ENCODE peak calls at places on chromosomes 7 and 10, in six cellular contexts. J is HCT116, V is spleen, Z is prostate gland, R is stomach, B is sigmoid colon. S is an unnamed sample.

GRCh38 chr10:108204528-108205313 is 1040.2 kb upstream of the SORCS1 start:
- DNase-seq in J (no peak), V (no peak), Z (no peak), R (no peak), B (no peak), S (no peak)

GRCh38 chr7:151687523-151688235 is 168.0 kb upstream of the RHEB start:
- DNase-seq in J (peak), V (no peak), Z (no peak), R (peak), B (peak), S (no peak)

GRCh38 chr7:130383187-130383980 is 3.1 kb downstream of the CPA1 start:
- DNase-seq in J (no peak), V (no peak), Z (no peak), R (no peak), B (no peak), S (no peak)

GRCh38 chr10:87734987-87735827 is 75.5 kb downstream of the PAPSS2 start:
- DNase-seq in J (peak), V (no peak), Z (no peak), R (no peak), B (no peak), S (no peak)

GRCh38 chr10:4270116-4270515 is 485.1 kb upstream of the KLF6 start:
- DNase-seq in J (no peak), V (no peak), Z (no peak), R (no peak), B (no peak), S (no peak)

GRCh38 chr7:154750353-154750801 is 252.5 kb downstream of the PAXIP1 start:
- DNase-seq in J (no peak), V (no peak), Z (no peak), R (no peak), B (no peak), S (no peak)

GRCh38 chr10:76033457-76034196 is 602.2 kb downstream of the LRMDA start:
- DNase-seq in J (no peak), V (no peak), Z (peak), R (peak), B (no peak), S (no peak)

GRCh38 chr10:62084434-62084833 is 182.9 kb downstream of the ARID5B start:
- DNase-seq in J (no peak), V (no peak), Z (no peak), R (no peak), B (no peak), S (no peak)

GRCh38 chr7:76040126-76040525 is 7.7 kb downstream of the STYXL1 start:
- DNase-seq in J (no peak), V (no peak), Z (no peak), R (no peak), B (no peak), S (no peak)

GRCh38 chr7:128030999-128031681 is at the start of gene LRRC4:
- DNase-seq in J (no peak), V (peak), Z (no peak), R (peak), B (no peak), S (no peak)

GRCh38 chr10:79102056-79102874 is 33.5 kb downstream of the ZMIZ1 start:
- DNase-seq in J (no peak), V (peak), Z (peak), R (peak), B (peak), S (no peak)

GRCh38 chr7:109126404-109127050 is 556.9 kb downstream of the DNAJB9 start:
- DNase-seq in J (no peak), V (no peak), Z (no peak), R (no peak), B (no peak), S (no peak)

GRCh38 chr10:3584926-3585784 is 199.9 kb downstream of the KLF6 start:
- DNase-seq in J (no peak), V (no peak), Z (no peak), R (no peak), B (no peak), S (no peak)

GRCh38 chr10:90652519-90652918 is 205.3 kb downstream of the HTR7 start:
- DNase-seq in J (peak), V (no peak), Z (no peak), R (no peak), B (no peak), S (no peak)

GRCh38 chr10:114174462-114175190 is 623 bp upstream of the CCDC186 start:
- DNase-seq in J (no peak), V (peak), Z (peak), R (peak), B (peak), S (peak)

GRCh38 chr10:63133787-63134557 is 844 bp downstream of the NRBF2 start:
- DNase-seq in J (no peak), V (no peak), Z (no peak), R (peak), B (peak), S (peak)

GRCh38 chr10:95791425-95791979 is 35.5 kb downstream of the ENTPD1 start:
- DNase-seq in J (no peak), V (no peak), Z (no peak), R (no peak), B (no peak), S (no peak)

GRCh38 chr7:123616244-123616643 is 14.6 kb downstream of the ASB15 start:
- DNase-seq in J (no peak), V (no peak), Z (no peak), R (no peak), B (no peak), S (no peak)

GRCh38 chr10:77643795-77644468 is 6.3 kb upstream of the KCNMA1 start:
- DNase-seq in J (peak), V (no peak), Z (peak), R (peak), B (no peak), S (no peak)

GRCh38 chr10:76036410-76036940 is 605.1 kb downstream of the LRMDA start:
- DNase-seq in J (peak), V (peak), Z (peak), R (peak), B (peak), S (peak)

GRCh38 chr7:155214328-155214986 is 83.2 kb upstream of the INSIG1 start:
- DNase-seq in J (no peak), V (peak), Z (peak), R (no peak), B (no peak), S (no peak)

GRCh38 chr10:62637249-62638061 is 167.1 kb upstream of the ADO start:
- DNase-seq in J (no peak), V (peak), Z (no peak), R (peak), B (no peak), S (no peak)

GRCh38 chr7:106246941-106247826 is 37.6 kb downstream of the NAMPT start:
- DNase-seq in J (no peak), V (no peak), Z (no peak), R (no peak), B (no peak), S (no peak)

GRCh38 chr7:85023066-85023687 is 163.7 kb downstream of the SEMA3D start:
- DNase-seq in J (peak), V (no peak), Z (peak), R (no peak), B (no peak), S (no peak)

GRCh38 chr10:122349758-122350355 is 24.7 kb upstream of the PLEKHA1 start:
- DNase-seq in J (no peak), V (no peak), Z (no peak), R (no peak), B (no peak), S (no peak)

GRCh38 chr10:119412244-119412750 is 130.2 kb downstream of the RGS10 start:
- DNase-seq in J (no peak), V (peak), Z (peak), R (peak), B (peak), S (no peak)

GRCh38 chr7:55469271-55469681 is 103.0 kb downstream of the VOPP1 start:
- DNase-seq in J (no peak), V (no peak), Z (no peak), R (no peak), B (no peak), S (no peak)

GRCh38 chr7:100465702-100466311 is 1.7 kb upstream of the SPACDR start:
- DNase-seq in J (no peak), V (peak), Z (peak), R (peak), B (peak), S (no peak)

GRCh38 chr10:131210181-131210580 is 101.3 kb downstream of the TCERG1L start:
- DNase-seq in J (no peak), V (peak), Z (no peak), R (peak), B (no peak), S (peak)

GRCh38 chr7:98733036-98733435 is 116.0 kb downstream of the NPTX2 start:
- DNase-seq in J (peak), V (no peak), Z (no peak), R (no peak), B (no peak), S (no peak)

GRCh38 chr10:77020426-77021040 is 617.1 kb downstream of the KCNMA1 start:
- DNase-seq in J (no peak), V (no peak), Z (no peak), R (no peak), B (no peak), S (no peak)

GRCh38 chr7:77753173-77753572 is 45.1 kb downstream of the TMEM60 start:
- DNase-seq in J (no peak), V (no peak), Z (no peak), R (no peak), B (no peak), S (no peak)

GRCh38 chr10:94489976-94490788 is 55.4 kb upstream of the HELLS start:
- DNase-seq in J (no peak), V (no peak), Z (no peak), R (no peak), B (no peak), S (no peak)

GRCh38 chr10:116105259-116105658 is 167.7 kb downstream of the GFRA1 start:
- DNase-seq in J (no peak), V (no peak), Z (no peak), R (peak), B (no peak), S (no peak)

GRCh38 chr7:33776791-33777190 is 128.5 kb upstream of the BMPER start:
- DNase-seq in J (no peak), V (no peak), Z (no peak), R (no peak), B (no peak), S (no peak)

GRCh38 chr7:82697897-82698296 is 254.3 kb upstream of the CACNA2D1 start:
- DNase-seq in J (no peak), V (no peak), Z (no peak), R (no peak), B (no peak), S (no peak)

GRCh38 chr7:107998150-107998549 is 4.8 kb downstream of the LAMB1 start:
- DNase-seq in J (no peak), V (no peak), Z (no peak), R (no peak), B (no peak), S (no peak)

GRCh38 chr7:107998660-107999480 is 4.1 kb downstream of the LAMB1 start:
- DNase-seq in J (no peak), V (no peak), Z (no peak), R (no peak), B (no peak), S (no peak)

GRCh38 chr7:108001759-108002725 is 919 bp downstream of the LAMB1 start:
- DNase-seq in J (no peak), V (no peak), Z (no peak), R (no peak), B (peak), S (no peak)

GRCh38 chr7:108000875-108001758 is 1.8 kb downstream of the LAMB1 start:
- DNase-seq in J (no peak), V (no peak), Z (no peak), R (peak), B (peak), S (no peak)

DNA sequence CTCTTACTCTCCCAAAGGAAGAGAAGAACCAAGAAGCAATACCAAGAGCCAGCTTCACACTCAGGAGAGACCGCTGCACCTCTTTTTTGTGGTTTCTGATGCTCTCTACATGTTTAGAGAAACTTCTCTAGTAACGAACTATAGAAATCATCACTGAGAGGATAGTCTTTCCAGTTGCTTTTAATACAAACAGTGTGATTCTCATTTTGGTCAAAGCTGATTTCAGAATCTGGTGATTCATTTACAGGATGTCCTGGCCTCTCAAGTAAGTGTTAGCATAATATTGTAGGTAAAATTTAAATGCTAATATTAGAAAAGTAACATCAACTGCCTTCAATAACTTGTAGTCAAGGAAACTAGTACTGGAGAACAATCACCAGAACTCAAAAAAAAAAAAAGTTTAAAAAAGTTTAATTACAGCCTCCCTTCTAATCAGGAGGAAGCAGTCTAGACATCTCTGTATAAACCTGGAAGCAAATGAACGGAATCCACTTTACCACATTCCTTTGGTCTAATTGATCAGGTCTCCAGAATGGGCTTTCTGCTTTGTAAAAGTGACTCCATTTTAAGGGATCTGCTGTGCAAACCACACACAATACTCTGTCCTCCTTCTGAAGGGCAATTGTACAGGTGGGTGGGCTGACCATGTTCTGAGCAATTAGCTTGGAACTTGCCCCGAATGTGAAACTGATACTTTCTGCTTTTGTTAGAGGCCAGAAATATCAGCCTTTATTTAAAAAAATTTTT is 3.0 kb downstream of the LAMB1 start:
- DNase-seq in J (no peak), V (no peak), Z (no peak), R (no peak), B (no peak), S (no peak)
- TF ChIP-seq POLR2A in J (no peak), V (no peak), Z (no peak), R (no peak), B (no peak), S (no peak)

DNA sequence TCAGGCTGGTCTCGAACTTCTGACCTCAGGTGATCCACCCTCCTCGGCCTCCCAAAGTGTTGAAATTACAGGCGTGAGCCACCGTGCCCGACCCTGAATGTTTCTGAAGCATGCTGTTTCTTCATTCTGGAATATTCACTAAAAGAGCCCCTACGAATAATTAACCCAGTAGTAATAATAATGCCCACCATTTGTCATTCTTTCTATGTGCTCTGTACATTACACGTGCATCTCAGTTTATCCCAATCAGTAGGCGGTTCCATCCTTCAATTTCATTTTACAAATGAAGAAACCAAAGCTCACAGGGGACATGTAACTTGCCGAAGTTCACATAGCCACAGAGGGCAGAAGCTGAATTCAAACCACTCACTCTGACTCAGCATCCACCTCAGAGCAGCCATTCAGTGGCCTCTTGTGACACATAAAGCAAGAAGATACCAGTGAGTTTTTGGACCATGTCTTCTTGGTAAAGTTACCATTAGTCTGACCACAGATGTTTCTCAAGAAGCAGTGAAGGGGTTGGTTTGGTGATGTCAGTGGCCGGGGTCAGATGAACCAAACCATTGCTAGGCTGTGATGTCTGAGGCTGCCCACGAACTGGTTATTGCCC is 71.9 kb upstream of the DUSP5 start:
- DNase-seq in J (no peak), V (no peak), Z (no peak), R (no peak), B (no peak), S (no peak)
- H3K27ac ChIP-seq in J (no peak), V (no peak), Z (no peak), R (peak), B (no peak), S (no peak)

GRCh38 chr7:140212100-140212881 is 35.5 kb upstream of the KDM7A start:
- DNase-seq in J (no peak), V (no peak), Z (no peak), R (peak), B (no peak), S (no peak)
- TF ChIP-seq POLR2AphosphoS5 in J (no peak), V (no peak), Z (no peak), R (peak), B (no peak), S (no peak)

GRCh38 chr7:91265693-91266066 is 1.4 kb downstream of the FZD1 start:
- DNase-seq in J (no peak), V (peak), Z (peak), R (no peak), B (peak), S (no peak)

GRCh38 chr7:91264924-91265681 is 870 bp downstream of the FZD1 start:
- DNase-seq in J (no peak), V (peak), Z (peak), R (peak), B (peak), S (peak)

GRCh38 chr7:91266067-91266930 is 2.1 kb downstream of the FZD1 start:
- DNase-seq in J (no peak), V (peak), Z (peak), R (no peak), B (peak), S (peak)

GRCh38 chr7:91263359-91264082 is 712 bp upstream of the FZD1 start:
- DNase-seq in J (no peak), V (peak), Z (peak), R (no peak), B (peak), S (peak)

DNA sequence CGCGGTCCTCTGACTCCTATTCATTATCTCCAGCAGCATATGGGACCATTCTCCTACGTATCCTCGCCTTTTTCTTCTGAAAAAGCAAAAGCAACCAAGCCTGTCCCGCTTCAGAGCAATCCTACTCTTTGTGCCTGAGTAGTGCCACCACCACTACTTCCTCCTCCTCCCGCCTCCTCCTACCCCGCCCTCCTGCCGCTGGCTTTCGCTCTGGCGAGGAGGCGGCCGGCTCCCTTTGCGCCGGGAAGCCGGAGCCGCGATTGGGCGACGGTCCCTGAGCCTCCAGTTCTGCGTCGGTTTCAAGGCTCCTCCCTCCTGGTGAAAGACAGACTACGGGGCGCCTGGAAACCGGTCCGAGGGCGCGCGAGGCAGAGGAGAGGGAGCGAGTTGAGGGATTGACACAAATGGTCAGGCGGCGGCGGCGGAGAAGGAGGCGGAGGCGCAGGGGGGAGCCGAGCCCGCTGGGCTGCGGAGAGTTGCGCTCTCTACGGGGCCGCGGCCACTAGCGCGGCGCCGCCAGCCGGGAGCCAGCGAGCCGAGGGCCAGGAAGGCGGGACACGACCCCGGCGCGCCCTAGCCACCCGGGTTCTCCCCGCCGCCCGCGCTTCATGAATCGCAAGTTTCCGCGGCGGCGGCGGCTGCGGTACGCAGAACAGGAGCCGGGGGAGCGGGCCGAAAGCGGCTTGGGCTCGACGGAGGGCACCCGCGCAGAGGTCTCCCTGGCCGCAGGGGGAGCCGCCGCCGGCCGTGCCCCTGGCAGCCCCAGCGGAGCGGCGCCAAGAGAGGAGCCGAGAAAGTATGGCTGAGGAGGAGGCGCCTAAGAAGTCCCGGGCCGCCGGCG is at the start of gene FZD1:
- DNase-seq in J (peak), V (peak), Z (peak), R (peak), B (peak), S (peak)
- TF ChIP-seq POLR2A in J (peak), V (no peak), Z (peak), R (no peak), B (peak), S (no peak)

DNA sequence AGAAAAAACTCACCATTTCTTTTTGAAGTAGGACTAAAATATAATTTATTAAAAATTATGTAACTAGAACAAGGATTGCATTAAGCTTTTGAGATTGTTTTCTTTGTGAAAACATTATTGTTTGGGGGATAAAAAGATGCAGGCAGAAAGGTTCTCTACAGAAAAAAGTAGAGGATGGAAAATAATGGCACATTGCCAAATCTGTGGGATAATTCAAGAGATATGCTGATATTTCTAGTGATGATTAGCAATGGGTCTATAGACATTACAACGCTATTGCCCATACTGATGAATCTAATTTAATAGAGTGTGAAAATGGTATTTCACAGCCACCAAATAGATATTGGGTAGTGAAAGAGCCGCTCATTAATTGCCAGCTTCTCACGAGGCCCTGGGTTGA is 204.3 kb downstream of the RAPGEF5 start:
- DNase-seq in J (no peak), V (no peak), Z (no peak), R (no peak), B (no peak), S (no peak)
- H3K27ac ChIP-seq in J (no peak), V (no peak), Z (no peak), R (no peak), B (no peak), S (no peak)

GRCh38 chr7:156478486-156478885 is 162.1 kb upstream of the RNF32 start:
- DNase-seq in J (no peak), V (no peak), Z (no peak), R (no peak), B (no peak), S (no peak)
- TF ChIP-seq POLR2AphosphoS5 in J (no peak), V (no peak), Z (no peak), R (no peak), B (no peak), S (no peak)

GRCh38 chr7:114970732-114971131 is 48.8 kb downstream of the MDFIC start:
- DNase-seq in J (no peak), V (no peak), Z (no peak), R (no peak), B (no peak), S (no peak)
- TF ChIP-seq POLR2A in J (no peak), V (no peak), Z (no peak), R (no peak), B (no peak), S (no peak)

GRCh38 chr10:22656056-22656455 is 58.3 kb downstream of the PIP4K2A start:
- DNase-seq in J (no peak), V (no peak), Z (no peak), R (no peak), B (no peak), S (no peak)
- H3K27ac ChIP-seq in J (no peak), V (no peak), Z (no peak), R (no peak), B (no peak), S (no peak)

GRCh38 chr7:116671111-116671510 is 885 bp upstream of the MET start:
- DNase-seq in J (no peak), V (no peak), Z (no peak), R (no peak), B (no peak), S (no peak)
- TF ChIP-seq POLR2AphosphoS5 in J (no peak), V (no peak), Z (no peak), R (no peak), B (no peak), S (no peak)

S was measured in suprapubic skin.